ENCODE peak calls at places on chromosomes 1 and 21, in eight cellular contexts. W, G, O, Y, D, K, A and Q are unnamed samples.

GRCh38 chr1:214545293-214545692 is 6.1 kb downstream of the PTPN14 start:
- DNase-seq in A (no peak), Y (no peak), W (no peak), D (no peak), G (no peak), K (no peak), O (no peak), Q (no peak)

GRCh38 chr21:46151261-46151988 is 4.0 kb downstream of the FTCD start:
- DNase-seq in D (no peak), O (peak), K (no peak), W (peak), Y (no peak), G (peak), A (no peak), Q (no peak)

GRCh38 chr1:119673171-119673940 is 25.3 kb upstream of the ZNF697 start:
- DNase-seq in A (no peak), Y (no peak), O (no peak), K (no peak), G (no peak), D (peak), W (no peak), Q (no peak)

GRCh38 chr1:26833432-26834405 is 7.2 kb downstream of the ZDHHC18 start:
- DNase-seq in G (no peak), A (peak), D (no peak), W (peak), O (no peak), Y (no peak), K (no peak), Q (no peak)

GRCh38 chr1:170221031-170221430 is 75.3 kb downstream of the NTMT2 start:
- DNase-seq in G (no peak), W (no peak), Y (no peak), O (no peak), D (peak), K (no peak), A (no peak), Q (no peak)

GRCh38 chr1:158793604-158794003 is 12.6 kb upstream of the OR6N2 start:
- DNase-seq in G (no peak), K (no peak), D (no peak), A (no peak), W (peak), Y (no peak), O (no peak), Q (no peak)

GRCh38 chr1:10339815-10340214 is 59.0 kb upstream of the PGD start:
- DNase-seq in W (no peak), D (peak), K (peak), O (no peak), A (no peak), G (no peak), Y (peak), Q (no peak)

GRCh38 chr21:45012661-45013270 is 61.6 kb upstream of the ADARB1 start:
- DNase-seq in A (no peak), G (peak), O (no peak), Y (no peak), W (peak), D (no peak), K (no peak), Q (no peak)

GRCh38 chr1:23098463-23099170 is 70.0 kb downstream of the LUZP1 start:
- DNase-seq in A (no peak), D (peak), Y (peak), O (no peak), W (peak), K (peak), G (no peak), Q (peak)

GRCh38 chr1:8363764-8364301 is 45.9 kb downstream of the SLC45A1 start:
- DNase-seq in G (no peak), D (no peak), K (no peak), O (peak), A (no peak), Y (no peak), W (no peak), Q (no peak)

GRCh38 chr21:33078907-33079582 is 9.1 kb downstream of the OLIG1 start:
- DNase-seq in O (no peak), K (no peak), G (no peak), W (no peak), Y (peak), A (peak), D (peak), Q (no peak)

GRCh38 chr1:205791568-205792180 is 16.4 kb upstream of the RAB29 start:
- DNase-seq in W (peak), A (peak), Y (peak), G (peak), O (no peak), D (peak), K (peak), Q (peak)

GRCh38 chr1:12595839-12596821 is 21.9 kb downstream of the DHRS3 start:
- DNase-seq in A (no peak), G (peak), D (peak), Y (peak), K (no peak), O (peak), W (no peak), Q (no peak)

GRCh38 chr1:78640462-78640861 is 9.2 kb upstream of the IFI44 start:
- DNase-seq in G (no peak), W (no peak), Y (no peak), A (no peak), O (no peak), D (no peak), K (no peak), Q (no peak)

GRCh38 chr1:185917646-185918045 is 183.5 kb downstream of the HMCN1 start:
- DNase-seq in W (no peak), K (no peak), G (no peak), Y (no peak), D (peak), O (no peak), A (no peak), Q (no peak)

GRCh38 chr1:99481391-99481996 is 164.4 kb upstream of the PALMD start:
- DNase-seq in G (no peak), D (peak), Y (peak), A (no peak), W (peak), K (peak), O (no peak), Q (peak)

GRCh38 chr1:52603301-52603675 is 1.1 kb downstream of the GPX7 start:
- DNase-seq in G (no peak), W (no peak), D (no peak), O (no peak), Y (no peak), A (no peak), K (no peak), Q (no peak)